ENCODE peak calls at places on chromosomes 13 and 19, in seven cellular contexts. M is MV-4-11; R is activated CD8-positive, alpha-beta memory T cell treated with anti-CD3 and anti-CD28 coated beads for 1 hour; N is nucleus accumbens; S is AG10803; V is AG04449; E is IMR-90. W is an unnamed sample.

GRCh38 chr13:38947049-38947448 is 43.6 kb downstream of the STOML3 start:
- DNase-seq in M (no peak), R (no peak), N (no peak), S (no peak), V (no peak), E (no peak), W (no peak)

GRCh38 chr13:98299243-98299953 is 122.3 kb upstream of the RNF113B start:
- DNase-seq in M (no peak), R (no peak), N (no peak), S (no peak), V (no peak), E (peak), W (peak)

GRCh38 chr19:50632151-50632835 is 7.4 kb downstream of the SYT3 start:
- DNase-seq in M (no peak), R (no peak), N (no peak), S (no peak), V (no peak), E (no peak), W (no peak)

GRCh38 chr13:36029171-36029570 is 102.0 kb downstream of the DCLK1 start:
- DNase-seq in M (no peak), R (no peak), N (no peak), S (no peak), V (no peak), E (peak), W (no peak)

GRCh38 chr19:2038284-2039081 is 12.6 kb downstream of the MKNK2 start:
- DNase-seq in M (no peak), R (no peak), N (no peak), S (no peak), V (no peak), E (no peak), W (no peak)

GRCh38 chr13:25574437-25575426 is 203.0 kb downstream of the ATP8A2 start:
- DNase-seq in M (peak), R (peak), N (peak), S (peak), V (peak), E (peak), W (peak)

GRCh38 chr19:18208098-18208951 is 4.5 kb upstream of the RAB3A start:
- DNase-seq in M (no peak), R (no peak), N (no peak), S (peak), V (no peak), E (peak), W (peak)

GRCh38 chr19:49637865-49638350 is 2.0 kb downstream of the RRAS start:
- DNase-seq in M (no peak), R (no peak), N (no peak), S (peak), V (peak), E (peak), W (peak)

GRCh38 chr13:94309997-94310842 is 169.3 kb downstream of the DCT start:
- DNase-seq in M (no peak), R (no peak), N (no peak), S (peak), V (peak), E (peak), W (peak)

GRCh38 chr13:78660130-78660857 is 1.3 kb upstream of the OBI1 start:
- DNase-seq in M (no peak), R (no peak), N (no peak), S (peak), V (no peak), E (no peak), W (no peak)

GRCh38 chr19:32653626-32653968 is 21.4 kb downstream of the ANKRD27 start:
- DNase-seq in M (no peak), R (no peak), N (no peak), S (no peak), V (no peak), E (no peak), W (no peak)

GRCh38 chr13:49652691-49653305 is 24.5 kb downstream of the ARL11 start:
- DNase-seq in M (peak), R (no peak), N (no peak), S (peak), V (no peak), E (peak), W (peak)

GRCh38 chr19:14054721-14055120 is 7.2 kb downstream of the PALM3 start:
- DNase-seq in M (no peak), R (no peak), N (no peak), S (no peak), V (no peak), E (no peak), W (no peak)

GRCh38 chr19:5480427-5480836 is 25.2 kb downstream of the ZNRF4 start:
- DNase-seq in M (no peak), R (peak), N (no peak), S (no peak), V (no peak), E (no peak), W (peak)

GRCh38 chr19:46022061-46022430 is 807 bp downstream of the PGLYRP1 start:
- DNase-seq in M (no peak), R (no peak), N (no peak), S (no peak), V (no peak), E (no peak), W (no peak)

GRCh38 chr13:27466513-27466912 is 16.1 kb upstream of the MTIF3 start:
- DNase-seq in M (no peak), R (no peak), N (no peak), S (no peak), V (no peak), E (no peak), W (no peak)

GRCh38 chr13:99988469-99989375 is 7.1 kb downstream of the ZIC2 start:
- DNase-seq in M (no peak), R (no peak), N (no peak), S (no peak), V (no peak), E (no peak), W (no peak)

GRCh38 chr13:38979891-38980627 is 10.6 kb downstream of the STOML3 start:
- DNase-seq in M (no peak), R (no peak), N (no peak), S (peak), V (no peak), E (no peak), W (no peak)

GRCh38 chr19:54421521-54421920 is 6.3 kb downstream of the TTYH1 start:
- DNase-seq in M (no peak), R (no peak), N (no peak), S (no peak), V (no peak), E (no peak), W (no peak)

GRCh38 chr13:72221276-72221962 is 354.4 kb upstream of the DACH1 start:
- DNase-seq in M (no peak), R (no peak), N (no peak), S (no peak), V (no peak), E (no peak), W (peak)

GRCh38 chr13:52137489-52137888 is 8.6 kb upstream of the NEK5 start:
- DNase-seq in M (no peak), R (no peak), N (no peak), S (no peak), V (no peak), E (no peak), W (no peak)

GRCh38 chr19:33861950-33862349 is 65.3 kb downstream of the KCTD15 start:
- DNase-seq in M (no peak), R (no peak), N (no peak), S (no peak), V (no peak), E (no peak), W (no peak)

GRCh38 chr13:107842562-107843180 is 372.7 kb downstream of the LIG4 start:
- DNase-seq in M (no peak), R (no peak), N (no peak), S (peak), V (no peak), E (peak), W (peak)

GRCh38 chr19:18057557-18057956 is 29.2 kb downstream of the IL12RB1 start:
- DNase-seq in M (peak), R (no peak), N (peak), S (no peak), V (no peak), E (no peak), W (peak)

GRCh38 chr19:42115219-42115618 is 17.0 kb downstream of the POU2F2 start:
- DNase-seq in M (no peak), R (no peak), N (no peak), S (peak), V (no peak), E (peak), W (peak)

GRCh38 chr13:60969659-60970058 is 446.0 kb downstream of the PCDH20 start:
- DNase-seq in M (no peak), R (no peak), N (no peak), S (no peak), V (no peak), E (no peak), W (no peak)

GRCh38 chr13:43664700-43665191 is 122.0 kb downstream of the ENOX1 start:
- DNase-seq in M (no peak), R (no peak), N (no peak), S (peak), V (peak), E (peak), W (peak)

GRCh38 chr19:14117668-14118164 is at the start of gene PRKACA:
- DNase-seq in M (peak), R (peak), N (peak), S (peak), V (peak), E (peak), W (peak)

GRCh38 chr13:114212096-114212495 is 22.6 kb upstream of the CDC16 start:
- DNase-seq in M (no peak), R (no peak), N (no peak), S (no peak), V (no peak), E (peak), W (peak)

GRCh38 chr13:90683711-90684131 is 663.8 kb upstream of the MIR17HG start:
- DNase-seq in M (no peak), R (no peak), N (no peak), S (no peak), V (no peak), E (peak), W (peak)

GRCh38 chr19:41616785-41617621 is 9.9 kb downstream of the CEACAM4 start:
- DNase-seq in M (peak), R (no peak), N (no peak), S (peak), V (no peak), E (peak), W (peak)

GRCh38 chr13:74206061-74206561 is 71.9 kb upstream of the KLF12 start:
- DNase-seq in M (no peak), R (no peak), N (no peak), S (peak), V (peak), E (peak), W (peak)

GRCh38 chr19:11131471-11131870 is 24.1 kb downstream of the SPC24 start:
- DNase-seq in M (no peak), R (no peak), N (no peak), S (no peak), V (no peak), E (no peak), W (no peak)

GRCh38 chr13:34017231-34017630 is 199.3 kb downstream of the RFC3 start:
- DNase-seq in M (no peak), R (no peak), N (no peak), S (no peak), V (no peak), E (no peak), W (no peak)

GRCh38 chr13:97339019-97339988 is 94.7 kb upstream of the RAP2A start:
- DNase-seq in M (no peak), R (no peak), N (no peak), S (peak), V (peak), E (peak), W (peak)

GRCh38 chr19:17125052-17125727 is 49.6 kb downstream of the MYO9B start:
- DNase-seq in M (no peak), R (peak), N (no peak), S (peak), V (no peak), E (peak), W (no peak)

GRCh38 chr13:23866420-23867026 is 22.7 kb downstream of the MIPEP start:
- DNase-seq in M (no peak), R (no peak), N (no peak), S (no peak), V (no peak), E (peak), W (peak)

W was measured in mesenchymal stem cell.